ENCODE peak calls at places on chromosome 11, in nine cellular contexts. One of them, this sample, is unnamed.

GRCh38 chr11:123197711-123198110 is 2.7 kb upstream of the CLMP start:
- DNase-seq in NCI-H1092: no peak
- DNase-seq in H4: peak; percentile 74
- DNase-seq in myocyte: no peak
- DNase-seq in NAMALWA: no peak
- DNase-seq in iris pigment epithelial cell: peak; percentile 94
- DNase-seq in A549: no peak
- DNase-seq in stromal cell of bone marrow: no peak
- DNase-seq in astrocyte of the spinal cord: no peak
- DNase-seq in this sample: no peak

GRCh38 chr11:11476971-11477645 is 124.1 kb upstream of the CSNK2A3 start:
- DNase-seq in NCI-H1092: no peak
- DNase-seq in H4: no peak
- DNase-seq in myocyte: peak; percentile 87
- DNase-seq in NAMALWA: no peak
- DNase-seq in iris pigment epithelial cell: no peak
- DNase-seq in A549: no peak
- DNase-seq in stromal cell of bone marrow: no peak
- DNase-seq in astrocyte of the spinal cord: no peak
- DNase-seq in this sample: peak; percentile 22

GRCh38 chr11:134438533-134438932 is 26.5 kb upstream of the B3GAT1 start:
- DNase-seq in NCI-H1092: no peak
- DNase-seq in H4: no peak
- DNase-seq in myocyte: no peak
- DNase-seq in NAMALWA: no peak
- DNase-seq in iris pigment epithelial cell: no peak
- DNase-seq in A549: no peak
- DNase-seq in stromal cell of bone marrow: no peak
- DNase-seq in astrocyte of the spinal cord: no peak
- DNase-seq in this sample: no peak

GRCh38 chr11:126355324-126355925 is at the start of gene ST3GAL4:
- DNase-seq in NCI-H1092: peak; percentile 75
- DNase-seq in H4: peak; percentile 53
- DNase-seq in myocyte: peak; percentile 73
- DNase-seq in NAMALWA: peak; percentile 66
- DNase-seq in iris pigment epithelial cell: peak; percentile 66
- DNase-seq in A549: peak; percentile 69
- DNase-seq in stromal cell of bone marrow: no peak
- DNase-seq in astrocyte of the spinal cord: peak; percentile 68
- DNase-seq in this sample: no peak

GRCh38 chr11:65356394-65356972 is 1.9 kb downstream of the TIGD3 start:
- DNase-seq in NCI-H1092: no peak
- DNase-seq in H4: no peak
- DNase-seq in myocyte: peak; percentile 56
- DNase-seq in NAMALWA: no peak
- DNase-seq in iris pigment epithelial cell: no peak
- DNase-seq in A549: no peak
- DNase-seq in stromal cell of bone marrow: no peak
- DNase-seq in astrocyte of the spinal cord: no peak
- DNase-seq in this sample: no peak

GRCh38 chr11:128563942-128564641 is 23.3 kb downstream of the ETS1 start:
- DNase-seq in NCI-H1092: no peak
- DNase-seq in H4: no peak
- DNase-seq in myocyte: no peak
- DNase-seq in NAMALWA: peak; percentile 71
- DNase-seq in iris pigment epithelial cell: no peak
- DNase-seq in A549: no peak
- DNase-seq in stromal cell of bone marrow: no peak
- DNase-seq in astrocyte of the spinal cord: no peak
- DNase-seq in this sample: no peak

GRCh38 chr11:125364085-125364822 is 131.8 kb downstream of the FEZ1 start:
- DNase-seq in NCI-H1092: no peak
- DNase-seq in H4: no peak
- DNase-seq in myocyte: no peak
- DNase-seq in NAMALWA: no peak
- DNase-seq in iris pigment epithelial cell: peak; percentile 45
- DNase-seq in A549: no peak
- DNase-seq in stromal cell of bone marrow: no peak
- DNase-seq in astrocyte of the spinal cord: peak; percentile 53
- DNase-seq in this sample: no peak

GRCh38 chr11:108871152-108871551 is 206.3 kb downstream of the DDX10 start:
- DNase-seq in NCI-H1092: peak; percentile 30
- DNase-seq in H4: peak; percentile 34
- DNase-seq in myocyte: peak; percentile 54
- DNase-seq in NAMALWA: peak; percentile 36
- DNase-seq in iris pigment epithelial cell: peak; percentile 78
- DNase-seq in A549: peak; percentile 57
- DNase-seq in stromal cell of bone marrow: no peak
- DNase-seq in astrocyte of the spinal cord: peak; percentile 81
- DNase-seq in this sample: no peak

GRCh38 chr11:76266269-76266668 is 60.0 kb upstream of the WNT11 start:
- DNase-seq in NCI-H1092: no peak
- DNase-seq in H4: peak; percentile 36
- DNase-seq in myocyte: peak; percentile 29
- DNase-seq in NAMALWA: no peak
- DNase-seq in iris pigment epithelial cell: peak; percentile 87
- DNase-seq in A549: peak; percentile 61
- DNase-seq in stromal cell of bone marrow: peak; percentile 57
- DNase-seq in astrocyte of the spinal cord: peak; percentile 70
- DNase-seq in this sample: no peak

GRCh38 chr11:129223260-129223659 is 31.1 kb upstream of the ARHGAP32 start:
- DNase-seq in NCI-H1092: no peak
- DNase-seq in H4: no peak
- DNase-seq in myocyte: no peak
- DNase-seq in NAMALWA: no peak
- DNase-seq in iris pigment epithelial cell: no peak
- DNase-seq in A549: no peak
- DNase-seq in stromal cell of bone marrow: no peak
- DNase-seq in astrocyte of the spinal cord: no peak
- DNase-seq in this sample: no peak

GRCh38 chr11:93519179-93519578 is 24.0 kb downstream of the SMCO4 start:
- DNase-seq in NCI-H1092: peak; percentile 77
- DNase-seq in H4: no peak
- DNase-seq in myocyte: no peak
- DNase-seq in NAMALWA: no peak
- DNase-seq in iris pigment epithelial cell: no peak
- DNase-seq in A549: no peak
- DNase-seq in stromal cell of bone marrow: no peak
- DNase-seq in astrocyte of the spinal cord: no peak
- DNase-seq in this sample: peak; percentile 84

GRCh38 chr11:115409691-115410220 is 94.5 kb downstream of the CADM1 start:
- DNase-seq in NCI-H1092: peak; percentile 98
- DNase-seq in H4: peak; percentile 17
- DNase-seq in myocyte: peak; percentile 10
- DNase-seq in NAMALWA: no peak
- DNase-seq in iris pigment epithelial cell: no peak
- DNase-seq in A549: peak; percentile 2
- DNase-seq in stromal cell of bone marrow: no peak
- DNase-seq in astrocyte of the spinal cord: peak; percentile 33
- DNase-seq in this sample: peak; percentile 91

GRCh38 chr11:97607301-97608000 is 1217.6 kb downstream of the JRKL start:
- DNase-seq in NCI-H1092: no peak
- DNase-seq in H4: no peak
- DNase-seq in myocyte: no peak
- DNase-seq in NAMALWA: no peak
- DNase-seq in iris pigment epithelial cell: peak; percentile 50
- DNase-seq in A549: no peak
- DNase-seq in stromal cell of bone marrow: no peak
- DNase-seq in astrocyte of the spinal cord: no peak
- DNase-seq in this sample: no peak

GRCh38 chr11:128492461-128492860 is 94.9 kb downstream of the ETS1 start:
- DNase-seq in NCI-H1092: no peak
- DNase-seq in H4: no peak
- DNase-seq in myocyte: no peak
- DNase-seq in NAMALWA: no peak
- DNase-seq in iris pigment epithelial cell: peak; percentile 68
- DNase-seq in A549: no peak
- DNase-seq in stromal cell of bone marrow: no peak
- DNase-seq in astrocyte of the spinal cord: no peak
- DNase-seq in this sample: no peak

GRCh38 chr11:45917623-45918330 is at the start of gene PEX16:
- DNase-seq in NCI-H1092: peak; percentile 98
- DNase-seq in H4: peak; percentile 100
- DNase-seq in myocyte: peak; percentile 98
- DNase-seq in NAMALWA: peak; percentile 99
- DNase-seq in iris pigment epithelial cell: peak; percentile 100
- DNase-seq in A549: peak; percentile 99
- DNase-seq in stromal cell of bone marrow: peak; percentile 100
- DNase-seq in astrocyte of the spinal cord: peak; percentile 100
- DNase-seq in this sample: peak; percentile 97

GRCh38 chr11:96342131-96342970 is 644 bp downstream of the MAML2 start:
- DNase-seq in NCI-H1092: no peak
- DNase-seq in H4: no peak
- DNase-seq in myocyte: no peak
- DNase-seq in NAMALWA: peak; percentile 29
- DNase-seq in iris pigment epithelial cell: peak; percentile 53
- DNase-seq in A549: no peak
- DNase-seq in stromal cell of bone marrow: no peak
- DNase-seq in astrocyte of the spinal cord: no peak
- DNase-seq in this sample: no peak

GRCh38 chr11:17287058-17287457 is 10.5 kb downstream of the NUCB2 start:
- DNase-seq in NCI-H1092: no peak
- DNase-seq in H4: no peak
- DNase-seq in myocyte: no peak
- DNase-seq in NAMALWA: no peak
- DNase-seq in iris pigment epithelial cell: no peak
- DNase-seq in A549: no peak
- DNase-seq in stromal cell of bone marrow: no peak
- DNase-seq in astrocyte of the spinal cord: no peak
- DNase-seq in this sample: no peak

GRCh38 chr11:16895306-16895705 is 118.9 kb downstream of the PLEKHA7 start:
- DNase-seq in NCI-H1092: no peak
- DNase-seq in H4: no peak
- DNase-seq in myocyte: no peak
- DNase-seq in NAMALWA: no peak
- DNase-seq in iris pigment epithelial cell: peak; percentile 29
- DNase-seq in A549: no peak
- DNase-seq in stromal cell of bone marrow: peak; percentile 33
- DNase-seq in astrocyte of the spinal cord: no peak
- DNase-seq in this sample: no peak

GRCh38 chr11:72613977-72614376 is 60.2 kb downstream of the PDE2A start:
- DNase-seq in NCI-H1092: no peak
- DNase-seq in H4: no peak
- DNase-seq in myocyte: no peak
- DNase-seq in NAMALWA: peak; percentile 85
- DNase-seq in iris pigment epithelial cell: no peak
- DNase-seq in A549: no peak
- DNase-seq in stromal cell of bone marrow: no peak
- DNase-seq in astrocyte of the spinal cord: no peak
- DNase-seq in this sample: no peak